ENCODE peak calls at places on chromosome 5, in five cellular contexts. C is mesenchymal stem cell, E is IMR-90, V is H9, M is mesendoderm. X is an unnamed sample.
A peak's percentile ranks its signal among the peaks of the same experiment; 100 is the strongest.

GRCh38 chr5:113090336-113091106 is 113.9 kb downstream of the DCP2 start:
- DNase-seq in C (no peak), E (no peak), V (no peak), M (no peak), X (no peak)

GRCh38 chr5:132022737-132023136 is 11.3 kb upstream of the ACSL6 start:
- DNase-seq in C (no peak), E (no peak), V (no peak), M (no peak), X (no peak)

GRCh38 chr5:127010362-127010761 is 20.0 kb downstream of the MARCHF3 start:
- DNase-seq in C (no peak), E (peak; percentile 29), V (no peak), M (no peak), X (no peak)

GRCh38 chr5:126234563-126235195 is 188.5 kb upstream of the GRAMD2B start:
- DNase-seq in C (peak; percentile 38), E (peak; percentile 6), V (peak; percentile 53), M (peak; percentile 80), X (peak; percentile 38)

GRCh38 chr5:175460126-175460525 is 16.1 kb upstream of the DRD1 start:
- DNase-seq in C (no peak), E (peak; percentile 33), V (no peak), M (peak; percentile 53), X (no peak)

GRCh38 chr5:78065073-78065472 is 229.4 kb downstream of the AP3B1 start:
- DNase-seq in C (no peak), E (no peak), V (no peak), M (no peak), X (no peak)

GRCh38 chr5:96431376-96432244 is 1.4 kb downstream of the PCSK1 start:
- DNase-seq in C (no peak), E (peak; percentile 35), V (no peak), M (peak; percentile 64), X (no peak)

GRCh38 chr5:127875235-127876021 is 172.2 kb downstream of the CCDC192 start:
- DNase-seq in C (peak; percentile 72), E (peak; percentile 52), V (peak; percentile 62), M (peak; percentile 84), X (peak; percentile 14)

GRCh38 chr5:89178576-89178975 is 295.6 kb upstream of the MEF2C start:
- DNase-seq in C (no peak), E (no peak), V (no peak), M (no peak), X (no peak)

GRCh38 chr5:127228540-127229184 is 61.9 kb upstream of the MEGF10 start:
- DNase-seq in C (peak; percentile 24), E (no peak), V (peak; percentile 51), M (peak; percentile 32), X (peak; percentile 14)

GRCh38 chr5:28648108-28648507 is 1609.7 kb upstream of the CDH9 start:
- DNase-seq in C (no peak), E (no peak), V (no peak), M (peak; percentile 84), X (no peak)

DNA sequence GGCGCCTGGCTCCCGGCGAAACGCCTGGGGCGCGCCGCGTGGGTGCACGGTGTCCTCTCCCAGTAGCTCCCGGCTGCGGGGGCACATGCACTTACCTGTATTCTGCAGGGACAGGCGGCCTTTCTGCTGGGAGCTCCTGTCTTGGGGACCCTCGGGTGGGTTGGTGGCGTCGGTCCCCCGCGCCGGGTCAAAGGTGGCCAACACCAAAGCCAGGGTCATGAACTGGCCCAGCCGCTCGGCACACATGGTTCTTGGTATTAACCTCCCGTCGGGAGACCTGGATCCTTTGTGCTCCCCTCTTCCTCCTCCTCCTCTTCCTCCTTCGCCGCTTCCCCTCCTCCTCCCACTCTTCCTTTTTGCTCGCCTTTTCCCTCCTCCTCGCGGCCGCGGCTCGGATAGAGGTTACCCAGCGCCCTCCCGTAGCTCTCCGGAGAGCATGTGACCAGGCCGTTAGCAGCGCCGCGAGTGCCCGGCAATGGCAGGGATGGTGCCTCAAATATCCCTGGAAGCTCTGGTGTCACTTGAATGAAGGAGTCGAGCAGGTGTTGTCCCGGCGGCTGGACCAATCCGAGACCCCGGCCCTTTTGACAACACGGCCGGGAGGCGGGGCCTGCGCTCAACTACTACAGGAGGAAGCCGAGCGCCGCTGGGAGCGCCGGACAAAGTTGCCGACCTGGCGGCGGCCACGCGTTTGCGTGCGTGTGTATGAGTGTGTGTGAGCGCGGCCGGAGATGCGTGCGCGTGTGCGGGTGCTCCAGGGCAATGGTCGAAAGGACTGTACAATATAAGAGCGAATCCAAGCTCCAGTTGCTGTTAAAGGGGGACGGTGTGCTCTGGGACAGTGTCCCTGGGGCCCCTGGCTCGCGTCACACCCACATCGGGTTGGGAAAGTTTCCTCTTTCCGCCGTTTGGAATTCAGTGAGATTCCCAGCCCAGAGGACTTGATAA is at the start of gene STC2:
- DNase-seq in C (peak; percentile 94), E (peak; percentile 94), V (peak; percentile 98), M (peak; percentile 99), X (peak; percentile 85)
- H2AK5ac ChIP-seq in C (no peak within 1 kb of the TSS), E (peak within 1 kb of the TSS; percentile 92), V (no peak within 1 kb of the TSS), M (no peak within 1 kb of the TSS), X (peak within 1 kb of the TSS; percentile 57)

DNA sequence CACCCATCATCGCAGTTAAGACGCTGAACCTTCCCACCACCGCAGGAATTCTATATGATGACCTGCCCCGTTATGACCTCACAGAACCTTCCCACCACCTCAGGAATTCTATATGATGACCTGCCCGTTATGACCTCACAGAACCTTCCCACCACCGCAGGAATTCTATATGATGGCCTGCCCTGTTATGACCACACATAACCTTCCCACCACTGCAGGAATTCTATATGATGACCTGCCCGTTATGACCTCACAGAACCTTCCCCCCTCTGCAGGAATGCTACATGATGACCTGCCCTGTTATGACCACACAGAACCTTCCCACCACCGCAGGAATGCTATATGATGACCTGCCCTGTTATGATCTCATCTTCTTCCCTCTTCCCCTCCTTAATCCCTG is 64.3 kb downstream of the IRX1 start:
- DNase-seq in C (no peak), E (peak; percentile 4), V (no peak), M (no peak), X (no peak)
- H3K23ac ChIP-seq in C (no peak overlapping the region), E (no peak overlapping the region), V (no peak overlapping the region), M (no peak overlapping the region), X (no peak overlapping the region)

GRCh38 chr5:73204733-73205132 is 31.7 kb downstream of the TMEM174 start:
- DNase-seq in C (no peak), E (no peak), V (no peak), M (no peak), X (no peak)
- H2AK5ac ChIP-seq in C (peak overlapping the region; percentile 29), E (no peak overlapping the region), V (no peak overlapping the region), M (no peak overlapping the region), X (no peak overlapping the region)

DNA sequence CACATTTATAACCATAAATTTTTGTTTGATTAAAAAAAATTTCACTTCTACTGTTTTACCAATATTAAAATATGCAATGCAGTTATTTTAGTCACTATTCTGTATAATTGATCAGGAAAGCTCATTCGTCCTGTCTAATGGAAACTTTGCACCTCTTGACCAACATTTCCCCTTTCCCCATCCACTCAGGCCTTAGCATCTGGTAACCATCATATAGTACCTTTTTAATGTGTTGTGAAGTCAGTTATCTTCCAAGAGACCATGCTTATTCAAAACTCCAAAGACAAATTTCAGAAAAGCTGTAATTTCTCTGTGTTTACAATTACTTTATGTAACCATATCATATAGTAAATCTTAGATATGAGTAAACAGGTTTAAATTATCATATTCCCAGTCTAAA is 145.9 kb downstream of the CTNND2 start:
- DNase-seq in C (no peak), E (no peak), V (no peak), M (no peak), X (no peak)
- H3K23ac ChIP-seq in C (no peak overlapping the region), E (no peak overlapping the region), V (no peak overlapping the region), M (no peak overlapping the region), X (no peak overlapping the region)

DNA sequence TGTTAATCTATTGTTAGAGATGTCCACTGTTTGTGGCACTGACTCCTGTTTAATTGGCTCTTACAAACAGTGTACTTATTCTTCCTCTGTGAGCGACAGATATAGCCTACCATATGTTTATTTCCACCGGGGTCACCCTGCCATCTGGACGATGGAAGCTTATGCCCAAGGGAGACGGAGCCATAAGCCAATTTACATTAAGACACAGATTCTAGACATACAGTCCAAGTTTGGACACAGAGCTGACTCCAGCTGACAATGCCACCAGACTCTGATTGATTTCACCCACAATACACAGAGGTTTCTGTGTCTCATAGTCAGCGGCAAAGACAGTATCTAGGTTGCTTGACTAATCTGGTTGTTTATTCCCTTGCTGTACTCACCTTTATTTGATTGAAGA is 198.9 kb downstream of the ENC1 start:
- DNase-seq in C (no peak), E (no peak), V (no peak), M (no peak), X (no peak)
- H2AK5ac ChIP-seq in C (no peak overlapping the region), E (no peak overlapping the region), V (no peak overlapping the region), M (no peak overlapping the region), X (no peak overlapping the region)

GRCh38 chr5:2531318-2531717 is 220.2 kb downstream of the IRX2 start:
- DNase-seq in C (no peak), E (no peak), V (no peak), M (no peak), X (no peak)
- H3K23ac ChIP-seq in C (no peak overlapping the region), E (no peak overlapping the region), V (no peak overlapping the region), M (no peak overlapping the region), X (no peak overlapping the region)

GRCh38 chr5:170937914-170938313 is 76.1 kb downstream of the RANBP17 start:
- DNase-seq in C (no peak), E (no peak), V (no peak), M (no peak), X (no peak)

GRCh38 chr5:170937072-170937471 is 75.3 kb downstream of the RANBP17 start:
- DNase-seq in C (no peak), E (no peak), V (no peak), M (no peak), X (no peak)

GRCh38 chr5:170941788-170942187 is 80.0 kb downstream of the RANBP17 start:
- DNase-seq in C (no peak), E (no peak), V (no peak), M (no peak), X (no peak)

GRCh38 chr5:170939178-170939577 is 77.4 kb downstream of the RANBP17 start:
- DNase-seq in C (no peak), E (no peak), V (no peak), M (no peak), X (no peak)
- H2AK5ac ChIP-seq in C (no peak overlapping the region), E (no peak overlapping the region), V (no peak overlapping the region), M (no peak overlapping the region), X (no peak overlapping the region)

X was measured in neuronal stem cell.